ENCODE peak calls at places on chromosomes 7 and 10, in ten cellular contexts. W is PC-3; V is CD8-positive, alpha-beta T cell; H is tibial nerve; R is cardiac muscle cell; O is HCT116; M is cardiac fibroblast; C is fibroblast of pulmonary artery; T is HFFc6; Q is BJ. F is an unnamed sample.

GRCh38 chr7:1745018-1745532 is 75.0 kb downstream of the ELFN1 start:
- DNase-seq in C (no peak), H (no peak), W (no peak), M (no peak), V (no peak), Q (no peak), T (no peak), R (no peak), O (no peak), F (no peak)

GRCh38 chr7:3404490-3404889 is 103.4 kb downstream of the SDK1 start:
- DNase-seq in C (peak; percentile 43), M (peak; percentile 25), W (peak; percentile 74), Q (no peak), O (no peak), R (no peak), H (no peak), V (no peak), T (no peak), F (peak; percentile 31)

GRCh38 chr10:16612148-16612742 is 90.6 kb upstream of the C1QL3 start:
- DNase-seq in V (no peak), M (peak; percentile 60), R (peak; percentile 75), T (peak; percentile 18), O (no peak), Q (no peak), W (peak; percentile 16), H (no peak), C (peak; percentile 67), F (peak; percentile 70)

GRCh38 chr10:82041018-82041417 is 166.0 kb downstream of the NRG3 start:
- DNase-seq in R (no peak), Q (no peak), C (peak; percentile 8), T (no peak), H (no peak), W (no peak), V (no peak), O (no peak), M (peak; percentile 12), F (no peak)

GRCh38 chr7:138004936-138005335 is 3.0 kb upstream of the CREB3L2 start:
- DNase-seq in H (no peak), W (no peak), C (no peak), O (no peak), T (no peak), Q (no peak), M (no peak), R (no peak), V (no peak), F (no peak)

GRCh38 chr10:50497758-50498157 is 126.0 kb downstream of the SGMS1 start:
- DNase-seq in C (peak; percentile 50), O (no peak), R (no peak), V (no peak), H (no peak), M (peak; percentile 78), W (peak; percentile 72), Q (peak; percentile 21), T (peak; percentile 59), F (peak; percentile 59)

GRCh38 chr10:97981816-97982215 is 48.6 kb downstream of the CRTAC1 start:
- DNase-seq in M (no peak), C (no peak), H (no peak), W (no peak), O (no peak), R (no peak), V (no peak), Q (no peak), T (no peak), F (no peak)

GRCh38 chr10:95531994-95532399 is 29.2 kb downstream of the SORBS1 start:
- DNase-seq in C (no peak), V (no peak), Q (no peak), T (no peak), M (no peak), O (no peak), W (no peak), H (no peak), R (no peak), F (no peak)

DNA sequence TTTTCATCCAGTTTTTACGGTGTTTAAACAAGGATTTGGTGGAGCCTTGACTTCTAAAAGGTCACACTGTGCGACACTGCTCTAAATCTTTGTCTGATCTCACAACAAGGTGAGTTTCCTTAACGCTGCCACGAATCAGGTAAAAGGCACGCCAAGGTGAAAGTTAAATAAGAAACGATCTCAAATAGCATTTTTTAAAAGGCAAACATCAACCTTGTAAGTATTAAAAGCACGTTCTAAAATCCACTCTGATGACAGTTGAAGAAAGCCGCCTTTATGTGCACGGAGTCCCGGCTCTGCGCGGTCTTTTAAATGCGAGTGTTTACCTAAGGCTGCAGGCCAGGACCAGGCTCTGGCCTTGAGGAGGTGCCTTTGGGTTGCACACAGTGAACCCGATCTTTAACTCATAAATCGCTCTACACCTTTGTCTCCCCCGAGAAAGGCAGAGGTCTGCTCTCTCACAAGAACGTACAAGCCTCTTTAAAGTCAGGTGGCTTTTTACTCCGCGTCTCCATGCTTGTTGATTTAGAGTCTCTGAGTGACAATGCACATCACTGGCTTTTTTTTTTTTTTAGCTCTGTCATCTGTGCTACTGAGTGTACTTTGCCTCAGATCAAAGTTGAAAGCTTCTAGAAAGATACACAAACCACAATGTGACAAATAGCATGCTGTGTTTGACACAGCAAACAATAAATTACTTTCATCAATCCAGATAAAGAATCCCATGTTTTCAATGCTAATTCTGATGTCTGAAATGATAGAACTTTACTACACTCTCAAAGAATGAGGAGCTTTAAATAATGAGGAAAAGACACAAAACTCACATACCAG is 25.9 kb upstream of the RNF32 start:
- DNase-seq in O (no peak), M (no peak), V (no peak), R (no peak), W (no peak), Q (no peak), T (no peak), C (no peak), H (no peak), F (no peak)
- TF ChIP-seq CTCF in O (no peak), M (no peak), V (no peak), R (no peak), W (no peak), Q (no peak), T (no peak), C (no peak), H (no peak), F (no peak)

GRCh38 chr7:85833071-85833470 is 646.2 kb upstream of the SEMA3D start:
- DNase-seq in C (peak; percentile 28), M (no peak), Q (peak; percentile 26), O (no peak), W (no peak), H (no peak), T (no peak), R (no peak), V (no peak), F (no peak)

GRCh38 chr7:85829176-85829575 is 642.3 kb upstream of the SEMA3D start:
- DNase-seq in T (no peak), H (no peak), O (no peak), V (no peak), Q (no peak), R (peak; percentile 7), C (no peak), M (no peak), W (no peak), F (no peak)

GRCh38 chr7:85830982-85831381 is 644.1 kb upstream of the SEMA3D start:
- DNase-seq in H (no peak), W (no peak), Q (no peak), O (no peak), V (no peak), T (no peak), R (no peak), M (no peak), C (no peak), F (no peak)

GRCh38 chr7:85828654-85829053 is 641.8 kb upstream of the SEMA3D start:
- DNase-seq in R (no peak), T (no peak), C (no peak), M (no peak), Q (no peak), W (peak; percentile 5), O (no peak), V (no peak), H (no peak), F (no peak)

DNA sequence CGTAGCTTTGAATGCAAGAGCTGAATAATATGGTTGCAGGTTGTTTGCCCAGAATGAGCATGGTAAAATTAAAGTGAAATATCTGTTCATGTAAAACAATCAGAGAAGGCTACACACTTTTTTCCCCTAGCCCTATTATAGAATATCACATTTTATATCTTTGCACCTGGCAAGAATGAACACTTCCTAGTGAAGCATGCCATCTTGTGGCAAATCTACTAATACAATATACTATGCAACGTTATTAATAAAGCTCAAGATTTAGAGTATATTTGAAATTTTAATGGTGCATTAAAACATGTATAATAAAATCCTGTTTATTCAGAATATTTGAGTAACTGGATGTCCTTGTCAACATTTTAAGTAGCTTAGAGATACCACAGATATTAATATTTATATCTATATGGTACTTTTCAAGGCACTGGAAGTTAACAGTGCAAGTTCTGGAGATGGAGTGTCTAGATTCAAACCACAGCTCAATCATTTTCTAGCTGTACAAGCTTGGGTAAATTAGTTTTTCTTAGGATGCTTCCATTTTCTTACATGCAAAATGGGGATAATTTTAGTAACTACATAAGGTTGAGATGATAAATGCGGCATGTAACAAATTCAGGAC is 643.1 kb upstream of the SEMA3D start:
- DNase-seq in Q (no peak), W (peak; percentile 58), H (no peak), C (peak; percentile 46), O (no peak), M (peak; percentile 22), R (peak; percentile 9), V (no peak), T (peak; percentile 31), F (peak; percentile 12)
- TF ChIP-seq CTCF in Q (peak; percentile 38), W (peak; percentile 72), H (peak; percentile 29), C (peak; percentile 42), O (peak; percentile 49), M (peak; percentile 10), R (peak; percentile 32), V (no peak), T (peak; percentile 67), F (peak; percentile 38)

GRCh38 chr7:43456200-43456599 is 126.7 kb upstream of the STK17A start:
- DNase-seq in V (no peak), R (peak; percentile 13), C (no peak), T (no peak), M (no peak), W (no peak), Q (no peak), O (no peak), H (no peak), F (no peak)

GRCh38 chr7:43450894-43451293 is 132.0 kb upstream of the STK17A start:
- DNase-seq in M (no peak), Q (no peak), C (no peak), V (no peak), W (no peak), T (no peak), O (no peak), R (no peak), H (no peak), F (no peak)

GRCh38 chr7:43458330-43458729 is 124.6 kb upstream of the STK17A start:
- DNase-seq in Q (no peak), H (no peak), V (no peak), M (no peak), W (no peak), C (no peak), O (no peak), T (no peak), R (no peak), F (no peak)

GRCh38 chr7:43458746-43459337 is 124.1 kb upstream of the STK17A start:
- DNase-seq in M (no peak), V (no peak), Q (no peak), O (no peak), C (no peak), W (no peak), R (no peak), T (no peak), H (no peak), F (no peak)

DNA sequence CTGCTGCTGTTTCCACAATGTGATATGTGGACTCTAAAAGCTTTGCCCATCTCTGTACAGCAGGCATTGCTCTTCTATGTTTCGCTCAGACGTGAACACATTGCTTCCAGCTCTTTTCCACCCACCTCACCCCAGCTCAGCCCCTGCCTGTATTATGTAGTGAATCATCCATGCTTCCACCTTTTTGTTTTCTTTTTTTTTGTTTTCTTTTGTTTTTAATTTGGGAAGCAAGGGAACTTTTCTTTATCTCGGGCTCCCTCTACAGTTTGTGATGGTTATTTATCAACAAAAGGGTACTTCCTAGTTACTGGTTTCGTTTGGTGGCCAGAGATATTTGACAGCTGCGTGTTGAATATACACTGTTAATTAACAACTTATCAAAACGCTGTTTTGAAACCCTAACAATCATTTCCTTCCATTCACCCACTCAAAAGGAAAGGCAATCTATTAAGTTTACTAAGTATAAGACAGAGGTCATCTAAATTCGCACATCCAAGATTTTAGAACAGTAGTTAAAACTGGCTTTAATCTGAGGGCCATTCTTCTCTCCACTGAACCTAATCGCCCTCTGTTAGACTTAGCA is 127.9 kb upstream of the STK17A start:
- DNase-seq in M (peak; percentile 62), Q (peak; percentile 10), C (peak; percentile 61), T (peak; percentile 49), R (peak; percentile 34), H (no peak), W (peak; percentile 66), V (no peak), O (peak; percentile 19), F (peak; percentile 71)
- TF ChIP-seq CTCF in M (peak; percentile 44), Q (peak; percentile 54), C (peak; percentile 53), T (peak; percentile 78), R (peak; percentile 45), H (peak; percentile 41), W (peak; percentile 81), V (peak; percentile 32), O (peak; percentile 68), F (peak; percentile 48)

DNA sequence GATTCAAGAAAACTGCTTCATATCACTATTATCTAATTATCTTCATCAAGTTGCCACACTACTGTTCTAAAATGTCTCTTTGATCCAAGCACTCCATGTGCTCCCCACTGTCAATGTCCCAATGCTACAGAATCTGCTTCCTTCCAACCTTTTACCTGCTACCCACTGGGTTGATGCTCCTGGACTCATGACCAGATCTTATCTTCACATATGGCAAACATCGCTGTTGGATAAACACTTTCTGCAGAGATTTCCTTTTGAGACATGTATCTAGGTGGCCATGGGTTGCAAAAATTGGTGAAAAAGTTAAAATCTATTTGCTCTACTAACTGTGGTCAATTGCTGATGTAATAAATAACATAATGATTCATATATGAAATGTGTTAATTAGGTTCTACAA is 24.5 kb upstream of the SEMA3C start:
- DNase-seq in M (peak; percentile 13), V (no peak), T (no peak), C (no peak), H (no peak), O (no peak), R (no peak), W (peak; percentile 40), Q (no peak), F (no peak)
- TF ChIP-seq CTCF in M (no peak), V (no peak), T (no peak), C (no peak), H (no peak), O (no peak), R (no peak), W (no peak), Q (no peak), F (no peak)